ENCODE peak calls at places on chromosomes 3 and 15, in nine cellular contexts. One of them, this sample, is unnamed.

GRCh38 chr3:73213906-73214305 is 152.4 kb downstream of the EBLN2 start:
- DNase-seq in kidney tubule cell: no peak
- DNase-seq in mesenteric fat pad: no peak
- DNase-seq in activated CD8-positive, alpha-beta memory T cell treated with anti-CD3 and anti-CD28 coated beads, Interleukin-2, amount 50 U/mL, for 4 hours: no peak
- DNase-seq in activated naive CD4-positive, alpha-beta T cell: no peak
- DNase-seq in GM23248: peak
- DNase-seq in A549: no peak
- DNase-seq in Right ventricle myocardium superior: no peak
- DNase-seq in esophagus squamous epithelium: no peak
- DNase-seq in this sample: no peak

GRCh38 chr3:172461530-172462138 is 13.4 kb upstream of the GHSR start:
- DNase-seq in mesenteric fat pad: no peak
- DNase-seq in activated naive CD4-positive, alpha-beta T cell: no peak
- DNase-seq in esophagus squamous epithelium: no peak
- DNase-seq in kidney tubule cell: peak
- DNase-seq in A549: peak
- DNase-seq in activated CD8-positive, alpha-beta memory T cell treated with anti-CD3 and anti-CD28 coated beads, Interleukin-2, amount 50 U/mL, for 4 hours: no peak
- DNase-seq in GM23248: peak
- DNase-seq in Right ventricle myocardium superior: no peak
- DNase-seq in this sample: peak

GRCh38 chr15:40310001-40310959 is 2.5 kb upstream of the PLCB2 start:
- DNase-seq in kidney tubule cell: peak
- DNase-seq in A549: peak
- DNase-seq in activated naive CD4-positive, alpha-beta T cell: no peak
- DNase-seq in Right ventricle myocardium superior: peak
- DNase-seq in mesenteric fat pad: no peak
- DNase-seq in GM23248: peak
- DNase-seq in esophagus squamous epithelium: no peak
- DNase-seq in activated CD8-positive, alpha-beta memory T cell treated with anti-CD3 and anti-CD28 coated beads, Interleukin-2, amount 50 U/mL, for 4 hours: peak
- DNase-seq in this sample: peak

GRCh38 chr15:40438712-40439111 is 2.0 kb upstream of the BAHD1 start:
- DNase-seq in activated CD8-positive, alpha-beta memory T cell treated with anti-CD3 and anti-CD28 coated beads, Interleukin-2, amount 50 U/mL, for 4 hours: no peak
- DNase-seq in kidney tubule cell: no peak
- DNase-seq in GM23248: no peak
- DNase-seq in A549: no peak
- DNase-seq in mesenteric fat pad: no peak
- DNase-seq in esophagus squamous epithelium: no peak
- DNase-seq in activated naive CD4-positive, alpha-beta T cell: no peak
- DNase-seq in Right ventricle myocardium superior: peak
- DNase-seq in this sample: no peak

GRCh38 chr3:40780341-40780800 is 255.6 kb downstream of the ZNF621 start:
- DNase-seq in mesenteric fat pad: no peak
- DNase-seq in activated CD8-positive, alpha-beta memory T cell treated with anti-CD3 and anti-CD28 coated beads, Interleukin-2, amount 50 U/mL, for 4 hours: no peak
- DNase-seq in GM23248: peak
- DNase-seq in A549: no peak
- DNase-seq in Right ventricle myocardium superior: peak
- DNase-seq in activated naive CD4-positive, alpha-beta T cell: no peak
- DNase-seq in esophagus squamous epithelium: no peak
- DNase-seq in kidney tubule cell: peak
- DNase-seq in this sample: peak

GRCh38 chr3:101303089-101303731 is 17.2 kb downstream of the IMPG2 start:
- DNase-seq in activated CD8-positive, alpha-beta memory T cell treated with anti-CD3 and anti-CD28 coated beads, Interleukin-2, amount 50 U/mL, for 4 hours: no peak
- DNase-seq in A549: peak
- DNase-seq in kidney tubule cell: no peak
- DNase-seq in Right ventricle myocardium superior: no peak
- DNase-seq in esophagus squamous epithelium: no peak
- DNase-seq in mesenteric fat pad: no peak
- DNase-seq in activated naive CD4-positive, alpha-beta T cell: no peak
- DNase-seq in GM23248: peak
- DNase-seq in this sample: no peak

GRCh38 chr3:131620977-131621376 is 118.2 kb upstream of the MRPL3 start:
- DNase-seq in GM23248: no peak
- DNase-seq in activated naive CD4-positive, alpha-beta T cell: no peak
- DNase-seq in kidney tubule cell: no peak
- DNase-seq in mesenteric fat pad: no peak
- DNase-seq in Right ventricle myocardium superior: no peak
- DNase-seq in A549: no peak
- DNase-seq in esophagus squamous epithelium: no peak
- DNase-seq in activated CD8-positive, alpha-beta memory T cell treated with anti-CD3 and anti-CD28 coated beads, Interleukin-2, amount 50 U/mL, for 4 hours: no peak
- DNase-seq in this sample: no peak

GRCh38 chr3:174346571-174346970 is 512.6 kb upstream of the NAALADL2 start:
- DNase-seq in A549: no peak
- DNase-seq in kidney tubule cell: no peak
- DNase-seq in esophagus squamous epithelium: no peak
- DNase-seq in activated naive CD4-positive, alpha-beta T cell: no peak
- DNase-seq in mesenteric fat pad: no peak
- DNase-seq in GM23248: no peak
- DNase-seq in activated CD8-positive, alpha-beta memory T cell treated with anti-CD3 and anti-CD28 coated beads, Interleukin-2, amount 50 U/mL, for 4 hours: no peak
- DNase-seq in Right ventricle myocardium superior: no peak
- DNase-seq in this sample: no peak

GRCh38 chr3:156764761-156765160 is 61.4 kb upstream of the LEKR1 start:
- DNase-seq in activated naive CD4-positive, alpha-beta T cell: no peak
- DNase-seq in GM23248: peak
- DNase-seq in Right ventricle myocardium superior: no peak
- DNase-seq in kidney tubule cell: peak
- DNase-seq in esophagus squamous epithelium: no peak
- DNase-seq in activated CD8-positive, alpha-beta memory T cell treated with anti-CD3 and anti-CD28 coated beads, Interleukin-2, amount 50 U/mL, for 4 hours: no peak
- DNase-seq in mesenteric fat pad: no peak
- DNase-seq in A549: no peak
- DNase-seq in this sample: no peak

GRCh38 chr3:3366391-3366790 is 186.9 kb upstream of the CRBN start:
- DNase-seq in mesenteric fat pad: no peak
- DNase-seq in activated CD8-positive, alpha-beta memory T cell treated with anti-CD3 and anti-CD28 coated beads, Interleukin-2, amount 50 U/mL, for 4 hours: no peak
- DNase-seq in esophagus squamous epithelium: no peak
- DNase-seq in A549: no peak
- DNase-seq in kidney tubule cell: no peak
- DNase-seq in GM23248: no peak
- DNase-seq in activated naive CD4-positive, alpha-beta T cell: no peak
- DNase-seq in Right ventricle myocardium superior: no peak
- DNase-seq in this sample: no peak

GRCh38 chr15:83090465-83090864 is 17.0 kb upstream of the TM6SF1 start:
- DNase-seq in GM23248: no peak
- DNase-seq in activated CD8-positive, alpha-beta memory T cell treated with anti-CD3 and anti-CD28 coated beads, Interleukin-2, amount 50 U/mL, for 4 hours: no peak
- DNase-seq in kidney tubule cell: no peak
- DNase-seq in esophagus squamous epithelium: no peak
- DNase-seq in Right ventricle myocardium superior: no peak
- DNase-seq in activated naive CD4-positive, alpha-beta T cell: no peak
- DNase-seq in A549: no peak
- DNase-seq in mesenteric fat pad: no peak
- DNase-seq in this sample: no peak

GRCh38 chr3:179063945-179064560 is 7.6 kb downstream of the ZMAT3 start:
- DNase-seq in A549: no peak
- DNase-seq in esophagus squamous epithelium: no peak
- DNase-seq in activated CD8-positive, alpha-beta memory T cell treated with anti-CD3 and anti-CD28 coated beads, Interleukin-2, amount 50 U/mL, for 4 hours: no peak
- DNase-seq in Right ventricle myocardium superior: no peak
- DNase-seq in GM23248: no peak
- DNase-seq in kidney tubule cell: no peak
- DNase-seq in mesenteric fat pad: no peak
- DNase-seq in activated naive CD4-positive, alpha-beta T cell: no peak
- DNase-seq in this sample: no peak

GRCh38 chr3:168859143-168859542 is 763.4 kb upstream of the GOLIM4 start:
- DNase-seq in activated CD8-positive, alpha-beta memory T cell treated with anti-CD3 and anti-CD28 coated beads, Interleukin-2, amount 50 U/mL, for 4 hours: no peak
- DNase-seq in mesenteric fat pad: no peak
- DNase-seq in Right ventricle myocardium superior: no peak
- DNase-seq in kidney tubule cell: peak
- DNase-seq in GM23248: no peak
- DNase-seq in activated naive CD4-positive, alpha-beta T cell: no peak
- DNase-seq in esophagus squamous epithelium: no peak
- DNase-seq in A549: no peak
- DNase-seq in this sample: peak

GRCh38 chr3:180018588-180018987 is 18.1 kb downstream of the PEX5L start:
- DNase-seq in mesenteric fat pad: no peak
- DNase-seq in GM23248: no peak
- DNase-seq in activated naive CD4-positive, alpha-beta T cell: no peak
- DNase-seq in kidney tubule cell: no peak
- DNase-seq in A549: peak
- DNase-seq in esophagus squamous epithelium: no peak
- DNase-seq in Right ventricle myocardium superior: no peak
- DNase-seq in activated CD8-positive, alpha-beta memory T cell treated with anti-CD3 and anti-CD28 coated beads, Interleukin-2, amount 50 U/mL, for 4 hours: no peak
- DNase-seq in this sample: no peak

GRCh38 chr3:127714866-127715265 is 42.1 kb downstream of the ABTB1 start:
- DNase-seq in activated naive CD4-positive, alpha-beta T cell: no peak
- DNase-seq in esophagus squamous epithelium: no peak
- DNase-seq in GM23248: no peak
- DNase-seq in Right ventricle myocardium superior: no peak
- DNase-seq in mesenteric fat pad: peak
- DNase-seq in activated CD8-positive, alpha-beta memory T cell treated with anti-CD3 and anti-CD28 coated beads, Interleukin-2, amount 50 U/mL, for 4 hours: no peak
- DNase-seq in kidney tubule cell: no peak
- DNase-seq in A549: no peak
- DNase-seq in this sample: no peak

GRCh38 chr15:45871121-45871855 is 236.5 kb downstream of the SQOR start:
- DNase-seq in kidney tubule cell: peak
- DNase-seq in A549: no peak
- DNase-seq in GM23248: no peak
- DNase-seq in mesenteric fat pad: no peak
- DNase-seq in activated naive CD4-positive, alpha-beta T cell: no peak
- DNase-seq in esophagus squamous epithelium: no peak
- DNase-seq in activated CD8-positive, alpha-beta memory T cell treated with anti-CD3 and anti-CD28 coated beads, Interleukin-2, amount 50 U/mL, for 4 hours: no peak
- DNase-seq in Right ventricle myocardium superior: no peak
- DNase-seq in this sample: no peak

GRCh38 chr3:35739964-35740527 is 100.7 kb downstream of the ARPP21 start:
- DNase-seq in kidney tubule cell: no peak
- DNase-seq in activated CD8-positive, alpha-beta memory T cell treated with anti-CD3 and anti-CD28 coated beads, Interleukin-2, amount 50 U/mL, for 4 hours: no peak
- DNase-seq in esophagus squamous epithelium: no peak
- DNase-seq in GM23248: no peak
- DNase-seq in activated naive CD4-positive, alpha-beta T cell: no peak
- DNase-seq in mesenteric fat pad: no peak
- DNase-seq in Right ventricle myocardium superior: no peak
- DNase-seq in A549: no peak
- DNase-seq in this sample: no peak

This sample was measured in HepG2.